ENCODE peak calls at places on chromosomes 5 and 9, in nine cellular contexts. S is SK-MEL-5; L is heart right ventricle; M is midbrain; Z is nephron progenitor cell; I is stimulated activated CD4-positive, alpha-beta T cell treated with anti-CD3 and anti-CD28 coated beads, Interleukin-12 subunit alpha, Interleukin-12 subunit beta, amount 100 ng/mL, for 4 hours; O is AG20443; D is fibroblast of the conjunctiva; N is ovary. A is an unnamed sample.

GRCh38 chr5:124678478-124678877 is 68.0 kb downstream of the ZNF608 start:
- DNase-seq in S (no peak), L (peak; percentile 21), M (no peak), Z (no peak), I (no peak), O (no peak), D (no peak), N (no peak), A (no peak)

GRCh38 chr9:86893811-86894490 is 53.4 kb downstream of the GAS1 start:
- DNase-seq in S (peak; percentile 46), L (no peak), M (no peak), Z (no peak), I (no peak), O (no peak), D (no peak), N (no peak), A (no peak)

GRCh38 chr9:135461936-135462335 is 17.6 kb upstream of the PPP1R26 start:
- DNase-seq in S (no peak), L (no peak), M (no peak), Z (no peak), I (no peak), O (no peak), D (no peak), N (no peak), A (no peak)

GRCh38 chr9:123562844-123563346 is 206.9 kb downstream of the CRB2 start:
- DNase-seq in S (peak; percentile 24), L (no peak), M (peak; percentile 11), Z (no peak), I (no peak), O (peak; percentile 87), D (peak; percentile 54), N (no peak), A (peak; percentile 54)

GRCh38 chr5:148794729-148795590 is 31.5 kb upstream of the ADRB2 start:
- DNase-seq in S (no peak), L (no peak), M (no peak), Z (no peak), I (no peak), O (no peak), D (no peak), N (no peak), A (no peak)

GRCh38 chr5:159553792-159554191 is 223.5 kb upstream of the IL12B start:
- DNase-seq in S (no peak), L (no peak), M (no peak), Z (no peak), I (no peak), O (no peak), D (no peak), N (no peak), A (no peak)

GRCh38 chr5:362189-362588 is 40.7 kb downstream of the AHRR start:
- DNase-seq in S (no peak), L (no peak), M (no peak), Z (no peak), I (no peak), O (no peak), D (no peak), N (no peak), A (no peak)

GRCh38 chr5:71681282-71681681 is 37.8 kb upstream of the CARTPT start:
- DNase-seq in S (no peak), L (no peak), M (no peak), Z (no peak), I (no peak), O (no peak), D (no peak), N (no peak), A (no peak)

GRCh38 chr9:106333487-106333886 is 529.5 kb upstream of the ZNF462 start:
- DNase-seq in S (no peak), L (no peak), M (no peak), Z (no peak), I (no peak), O (no peak), D (no peak), N (no peak), A (no peak)

GRCh38 chr5:123916331-123917121 is 404.5 kb downstream of the CSNK1G3 start:
- DNase-seq in S (peak; percentile 3), L (no peak), M (no peak), Z (no peak), I (no peak), O (peak; percentile 55), D (peak; percentile 28), N (no peak), A (no peak)

GRCh38 chr5:154653418-154653763 is 101.8 kb upstream of the LARP1 start:
- DNase-seq in S (no peak), L (no peak), M (no peak), Z (no peak), I (no peak), O (no peak), D (no peak), N (peak; percentile 17), A (no peak)

GRCh38 chr5:444226-444625 is 1.2 kb downstream of the EXOC3 start:
- DNase-seq in S (no peak), L (peak; percentile 0), M (no peak), Z (no peak), I (no peak), O (no peak), D (no peak), N (no peak), A (no peak)

GRCh38 chr9:35599763-35600604 is 5.1 kb upstream of the TESK1 start:
- DNase-seq in S (peak; percentile 33), L (no peak), M (no peak), Z (no peak), I (no peak), O (no peak), D (no peak), N (no peak), A (no peak)

GRCh38 chr5:134626369-134627014 is 6.1 kb downstream of the SAR1B start:
- DNase-seq in S (no peak), L (no peak), M (no peak), Z (no peak), I (no peak), O (no peak), D (peak; percentile 29), N (no peak), A (no peak)

A was measured in hepatic stellate cell.